ENCODE peak calls at places on chromosomes 4 and X, in eight cellular contexts. K is BJ; L is left lung; X is lower leg skin; P is K562; N is glutamatergic neuron; T is choroid plexus epithelial cell; R is CD8-positive, alpha-beta T cell. I is an unnamed sample.

GRCh38 chr4:74545488-74545887 is 100.6 kb downstream of the AREG start:
- DNase-seq in P (no peak), T (peak; percentile 53), R (no peak), N (no peak), X (no peak), L (peak; percentile 17), K (no peak), I (no peak)

GRCh38 chr4:27289704-27290103 is 429.1 kb downstream of the STIM2 start:
- DNase-seq in K (no peak), R (no peak), T (no peak), X (no peak), P (no peak), L (no peak), N (no peak), I (no peak)

GRCh38 chrX:11558972-11559371 is 106.7 kb downstream of the ARHGAP6 start:
- DNase-seq in P (peak; percentile 63), K (no peak), T (no peak), N (peak; percentile 36), R (peak; percentile 0), X (no peak), L (no peak), I (peak; percentile 38)

GRCh38 chrX:16479206-16479869 is 170.6 kb upstream of the S100G start:
- DNase-seq in X (no peak), N (no peak), P (no peak), L (no peak), K (no peak), R (no peak), T (peak; percentile 28), I (no peak)

GRCh38 chr4:6695660-6696581 is 2.2 kb downstream of the S100P start:
- DNase-seq in P (no peak), R (no peak), K (no peak), N (no peak), T (no peak), X (no peak), L (peak; percentile 87), I (no peak)

GRCh38 chr4:73589261-73589847 is 30.9 kb downstream of the RASSF6 start:
- DNase-seq in K (no peak), P (no peak), N (no peak), R (no peak), L (no peak), T (peak; percentile 85), X (no peak), I (no peak)

GRCh38 chr4:158094413-158095110 is 78.3 kb downstream of the GASK1B start:
- DNase-seq in T (peak; percentile 71), N (no peak), L (no peak), K (no peak), R (no peak), P (no peak), X (no peak), I (no peak)

GRCh38 chr4:108529102-108529501 is 91.3 kb upstream of the RPL34 start:
- DNase-seq in P (no peak), K (no peak), L (no peak), X (no peak), T (no peak), R (no peak), N (no peak), I (no peak)

GRCh38 chrX:46796574-46797191 is 37.8 kb upstream of the SLC9A7 start:
- DNase-seq in X (peak; percentile 63), K (no peak), T (peak; percentile 81), L (peak; percentile 87), R (peak; percentile 25), N (peak; percentile 77), P (peak; percentile 55), I (peak; percentile 51)
- TF ChIP-seq CTCF in X (no peak), K (peak; percentile 72), T (peak; percentile 83), L (peak; percentile 78), R (peak; percentile 61), N (peak; percentile 70), P (peak; percentile 73), I (peak; percentile 74)

DNA sequence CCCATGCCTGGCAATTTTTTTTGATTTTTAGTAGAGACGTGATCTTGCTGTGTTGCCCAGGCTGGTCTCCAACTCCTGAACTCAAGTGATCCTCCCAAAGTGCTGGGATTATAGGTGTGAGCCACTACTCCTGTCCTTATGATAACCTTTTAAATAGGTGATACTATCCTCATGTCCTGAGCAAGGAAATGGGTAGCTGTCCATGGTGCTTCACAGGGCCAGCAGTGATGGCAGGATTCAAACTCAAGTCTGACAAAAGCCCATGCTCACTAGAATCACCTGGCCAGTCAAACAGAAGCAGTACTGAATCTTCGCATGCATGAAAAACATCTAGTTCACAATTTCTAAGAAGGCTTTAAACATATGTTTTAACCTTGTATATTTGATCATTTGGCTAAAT is 235.1 kb downstream of the NR3C2 start:
- DNase-seq in R (no peak), L (no peak), P (no peak), T (peak; percentile 5), K (no peak), X (no peak), N (no peak), I (no peak)
- TF ChIP-seq CTCF in R (no peak), L (no peak), P (no peak), T (no peak), K (no peak), X (no peak), N (no peak), I (no peak)

DNA sequence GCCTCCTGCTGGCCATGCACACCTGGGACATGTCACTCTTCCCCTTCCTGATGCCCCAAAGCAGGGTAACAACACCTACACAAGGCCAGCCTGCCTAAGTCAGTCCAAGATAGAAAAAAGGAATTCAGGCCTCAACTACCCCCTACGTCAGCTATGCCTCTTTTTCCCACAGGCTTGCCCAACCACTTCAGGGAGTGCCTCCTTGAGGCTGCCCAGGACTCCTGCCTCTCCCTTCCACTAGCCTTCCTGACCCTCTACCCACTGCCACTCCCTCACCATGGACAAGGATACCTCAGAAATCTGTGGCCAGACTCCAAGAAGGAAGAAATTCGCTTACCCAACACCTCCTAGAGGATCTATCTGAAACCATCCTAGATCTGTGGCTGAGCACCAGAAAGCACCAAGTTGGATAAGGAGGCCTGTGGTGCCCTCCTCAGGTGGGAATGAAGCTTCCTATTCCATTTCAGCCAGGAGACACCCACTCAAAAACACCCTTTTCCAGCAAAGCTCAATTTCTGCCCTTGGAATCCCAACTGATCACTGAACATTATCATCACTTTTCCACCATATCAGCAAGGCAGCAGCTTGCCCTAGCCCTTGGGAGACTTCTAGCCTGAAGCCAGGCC is 1.8 kb downstream of the KDM5C start:
- DNase-seq in P (no peak), T (no peak), K (no peak), X (no peak), L (no peak), R (no peak), N (no peak), I (no peak)
- TF ChIP-seq CTCF in P (peak; percentile 34), T (peak; percentile 10), K (no peak), X (no peak), L (no peak), R (no peak), N (no peak), I (no peak)

DNA sequence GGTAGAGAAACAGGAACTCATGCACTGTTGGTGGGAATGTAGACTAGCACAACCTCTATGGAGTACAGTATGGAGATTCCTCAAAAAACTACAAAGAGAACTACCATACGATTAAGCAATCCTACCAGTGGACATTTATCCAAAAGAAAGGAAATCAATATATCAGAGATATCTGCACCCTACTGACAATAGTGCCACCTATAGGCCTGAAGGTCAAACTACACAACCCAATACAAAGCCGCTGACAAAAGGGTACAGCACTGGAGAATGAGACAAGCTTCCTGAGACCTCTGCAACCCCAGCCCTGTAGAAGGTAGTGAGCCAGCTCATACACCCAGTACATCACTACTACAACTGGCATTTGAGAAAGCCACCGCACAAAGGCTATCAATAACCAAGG is 67.1 kb downstream of the CBR4 start:
- DNase-seq in P (peak; percentile 39), X (no peak), N (no peak), L (no peak), K (no peak), R (no peak), T (no peak), I (no peak)
- TF ChIP-seq CTCF in P (peak; percentile 53), X (no peak), N (peak; percentile 73), L (no peak), K (peak; percentile 45), R (no peak), T (peak; percentile 53), I (peak; percentile 67)

I was measured in CD14-positive monocyte.